ENCODE peak calls at places on chromosome 2, in eight cellular contexts. G, W, N, I, O, A, D and V are unnamed samples.

GRCh38 chr2:34229998-34230397 is 630.9 kb upstream of the FAM98A start:
- DNase-seq in W (no peak), G (no peak), O (no peak), D (no peak), A (no peak), N (no peak), I (no peak), V (no peak)

GRCh38 chr2:144430722-144431163 is 89.2 kb downstream of the ZEB2 start:
- DNase-seq in O (no peak), G (no peak), W (peak; percentile 61), N (peak; percentile 29), I (no peak), D (peak; percentile 60), A (no peak), V (no peak)

GRCh38 chr2:226611944-226612318 is 187.7 kb downstream of the IRS1 start:
- DNase-seq in A (no peak), D (no peak), N (no peak), I (peak; percentile 94), O (peak; percentile 97), W (peak; percentile 83), G (no peak), V (no peak)

GRCh38 chr2:26173596-26174482 is 951 bp downstream of the GAREM2 start:
- DNase-seq in N (no peak), O (no peak), G (peak; percentile 56), A (no peak), W (no peak), D (no peak), I (no peak), V (peak; percentile 56)

GRCh38 chr2:21282515-21282898 is 158.7 kb downstream of the TDRD15 start:
- DNase-seq in I (no peak), G (no peak), O (no peak), D (no peak), W (no peak), N (no peak), A (no peak), V (no peak)

GRCh38 chr2:231222318-231223000 is 24.0 kb downstream of the ARMC9 start:
- DNase-seq in A (peak; percentile 76), D (no peak), I (no peak), N (no peak), W (peak; percentile 20), O (no peak), G (no peak), V (no peak)

GRCh38 chr2:135960598-135961551 is 24.6 kb downstream of the DARS1 start:
- DNase-seq in D (peak; percentile 9), W (peak; percentile 23), N (no peak), A (peak; percentile 52), I (no peak), G (peak; percentile 15), O (no peak), V (peak; percentile 57)

GRCh38 chr2:25401307-25402021 is 59.7 kb upstream of the DNMT3A start:
- DNase-seq in O (no peak), G (no peak), A (no peak), W (no peak), D (no peak), N (peak; percentile 75), I (no peak), V (no peak)

GRCh38 chr2:216553841-216554240 is 55.2 kb downstream of the RPL37A start:
- DNase-seq in G (no peak), W (no peak), D (no peak), I (no peak), O (no peak), A (no peak), N (no peak), V (no peak)

GRCh38 chr2:127153691-127154158 is 46.8 kb upstream of the BIN1 start:
- DNase-seq in N (no peak), G (no peak), O (peak; percentile 91), D (no peak), I (no peak), A (no peak), W (peak; percentile 96), V (no peak)

GRCh38 chr2:100321881-100322820 is at the start of gene LONRF2:
- DNase-seq in D (peak; percentile 58), G (peak; percentile 67), N (no peak), W (peak; percentile 40), I (no peak), A (no peak), O (peak; percentile 22), V (peak; percentile 62)

GRCh38 chr2:240990726-240991377 is 7.6 kb upstream of the SNED1 start:
- DNase-seq in O (no peak), N (no peak), D (no peak), W (no peak), G (no peak), A (no peak), I (no peak), V (no peak)

GRCh38 chr2:65130440-65131175 is 702 bp upstream of the RAB1A start:
- DNase-seq in A (no peak), O (no peak), N (no peak), I (no peak), D (no peak), W (no peak), G (no peak), V (no peak)

DNA sequence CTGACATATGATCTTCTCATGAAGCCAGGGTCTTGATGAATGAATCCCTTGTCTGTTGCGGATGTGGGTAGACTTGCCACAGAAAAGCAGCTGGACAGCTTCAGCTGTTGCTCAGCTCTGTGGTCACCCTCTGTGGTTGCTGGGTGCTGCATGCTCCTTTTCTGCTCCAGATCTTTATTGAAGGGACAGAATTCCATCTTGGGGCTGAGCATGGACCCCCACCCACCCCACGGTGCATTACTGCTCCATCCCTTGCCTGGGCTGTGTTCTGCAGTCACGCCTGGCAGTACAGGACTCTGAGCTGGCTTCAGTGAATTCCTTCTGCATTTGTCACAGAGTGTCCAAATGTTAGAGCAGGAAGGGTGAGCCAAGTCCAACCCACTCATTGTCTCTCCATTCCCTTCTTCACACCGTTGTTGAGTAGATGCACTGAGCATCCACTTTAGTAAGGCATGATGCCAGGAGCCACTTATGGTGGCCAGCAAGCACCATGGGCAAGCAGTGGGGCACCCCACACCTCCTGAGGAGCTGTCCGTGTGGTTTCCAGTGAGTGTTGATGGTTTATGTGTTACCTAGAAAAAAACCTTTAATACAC is 14.5 kb upstream of the ITGB6 start:
- DNase-seq in G (no peak), I (no peak), O (peak; percentile 92), N (no peak), W (peak; percentile 95), A (peak; percentile 58), D (peak; percentile 50), V (no peak)
- TF ChIP-seq EZH2phosphoT487 in G (no peak), I (no peak), O (no peak), N (no peak), W (no peak), A (no peak), D (no peak), V (no peak)

GRCh38 chr2:160387558-160388262 is 105.9 kb downstream of the RBMS1 start:
- DNase-seq in W (peak; percentile 99), O (peak; percentile 90), D (peak; percentile 42), I (no peak), A (no peak), N (no peak), G (no peak), V (no peak)

GRCh38 chr2:160389875-160390274 is 103.7 kb downstream of the RBMS1 start:
- DNase-seq in O (no peak), A (no peak), D (no peak), G (no peak), N (no peak), I (no peak), W (peak; percentile 74), V (no peak)

GRCh38 chr2:160392201-160392600 is 101.4 kb downstream of the RBMS1 start:
- DNase-seq in O (peak; percentile 71), G (no peak), N (no peak), W (no peak), D (no peak), I (no peak), A (no peak), V (no peak)

GRCh38 chr2:160390544-160391258 is 102.9 kb downstream of the RBMS1 start:
- DNase-seq in I (no peak), O (peak; percentile 69), N (no peak), A (no peak), D (no peak), W (peak; percentile 77), G (no peak), V (no peak)

GRCh38 chr2:160388464-160389263 is 104.9 kb downstream of the RBMS1 start:
- DNase-seq in G (peak; percentile 48), I (no peak), D (no peak), W (peak; percentile 62), O (no peak), N (peak; percentile 42), A (no peak), V (peak; percentile 45)
- TF ChIP-seq EZH2phosphoT487 in G (no peak), I (no peak), D (no peak), W (no peak), O (no peak), N (no peak), A (no peak), V (no peak)

DNA sequence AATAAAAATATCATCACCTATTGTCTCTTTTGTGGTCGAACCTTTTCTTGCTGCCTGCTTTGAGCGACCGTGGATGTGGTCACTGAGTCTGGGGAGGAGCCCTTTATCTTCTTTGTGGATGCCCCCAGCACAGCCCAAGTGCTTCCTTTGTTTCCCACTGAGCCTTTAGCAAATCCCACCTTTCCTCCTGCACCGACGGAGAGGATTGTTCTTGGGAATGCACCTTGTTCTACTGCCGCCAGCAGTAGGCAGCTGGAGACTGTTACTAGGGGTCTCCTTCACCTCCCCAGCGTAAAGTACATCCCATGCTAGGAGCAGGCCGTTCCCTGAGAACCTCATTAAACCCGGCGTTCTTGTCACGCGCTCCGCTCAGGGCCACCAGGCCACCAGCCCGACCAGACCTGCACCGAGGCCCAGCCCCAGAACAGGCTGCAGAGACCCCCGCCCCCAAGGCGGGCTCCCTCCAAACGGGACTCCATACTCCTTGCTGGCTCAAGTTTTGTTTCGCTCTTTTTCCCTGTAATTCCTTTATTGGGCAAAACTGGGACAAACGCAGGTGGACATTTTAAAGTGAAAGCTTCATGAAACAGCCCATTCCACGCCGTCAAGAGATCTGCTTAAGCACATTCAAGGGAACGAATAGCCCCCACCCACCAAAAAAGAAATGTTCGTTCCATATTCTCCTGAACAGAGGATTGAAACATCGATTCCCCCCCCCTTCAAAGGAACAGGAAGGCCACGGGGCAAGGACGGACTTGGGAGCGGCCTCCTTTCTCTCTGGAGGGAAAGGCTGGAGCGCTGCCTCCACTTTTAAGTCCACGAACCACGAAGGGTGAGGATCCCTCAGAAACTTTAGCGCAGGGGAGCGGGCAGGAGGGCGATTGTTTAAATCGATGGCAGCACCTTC is 1.1 kb upstream of the MAT2A start:
- DNase-seq in I (no peak), G (peak; percentile 75), A (peak; percentile 42), O (peak; percentile 31), N (peak; percentile 67), D (peak; percentile 76), W (peak; percentile 62), V (peak; percentile 83)
- TF ChIP-seq EZH2phosphoT487 in I (no peak), G (no peak), A (no peak), O (no peak), N (no peak), D (no peak), W (no peak), V (no peak)

DNA sequence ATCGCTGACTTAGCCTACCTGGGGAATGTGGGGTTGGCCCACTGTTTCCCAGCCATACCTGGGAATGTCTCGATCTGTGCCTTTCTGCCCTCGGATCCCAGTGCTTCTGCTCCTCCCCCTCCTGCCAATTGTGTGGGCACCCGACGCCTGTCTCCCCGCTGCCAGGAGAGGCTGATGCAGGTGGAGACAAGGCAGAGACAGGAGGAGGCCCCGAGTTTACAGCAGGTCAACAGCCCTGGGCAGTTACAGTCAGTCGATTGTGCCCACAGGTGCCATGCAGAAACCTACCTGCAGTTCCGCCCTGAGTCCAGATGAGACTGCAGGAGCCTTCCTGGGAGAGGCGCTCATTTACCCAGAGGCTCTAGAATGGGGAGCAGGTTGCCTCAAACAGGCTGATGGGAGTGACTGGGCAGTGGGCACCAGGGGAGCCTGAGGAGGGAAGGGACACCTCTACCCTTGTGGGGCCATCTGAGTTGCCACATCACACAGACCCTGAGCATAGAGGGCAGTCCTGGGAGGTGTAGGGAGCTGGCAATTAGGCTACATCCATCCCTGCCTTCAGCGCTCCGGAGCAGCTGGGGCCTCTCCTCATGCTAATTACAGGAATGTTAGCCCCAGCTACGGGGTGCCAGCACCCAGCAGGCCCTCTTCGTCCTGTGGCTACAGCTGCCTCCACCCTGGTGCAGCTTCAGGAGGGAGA is 300.1 kb downstream of the NDUFA10 start:
- DNase-seq in W (no peak), O (no peak), N (no peak), D (no peak), G (no peak), I (no peak), A (no peak), V (no peak)
- TF ChIP-seq EZH2phosphoT487 in W (no peak), O (no peak), N (no peak), D (no peak), G (no peak), I (no peak), A (no peak), V (no peak)